ENCODE peak calls at places on chromosome 22, in five cellular contexts. One of them, this sample, is unnamed.

GRCh38 chr22:34850010-34850409 is 215.9 kb upstream of the ISX start:
- DNase-seq in H1: no peak
- DNase-seq in fibroblast of lung: no peak
- DNase-seq in GM23338: no peak
- DNase-seq in PC-9: no peak
- DNase-seq in this sample: no peak

GRCh38 chr22:20068640-20069039 is 11.4 kb upstream of the DGCR8 start:
- DNase-seq in H1: no peak
- DNase-seq in fibroblast of lung: no peak
- DNase-seq in GM23338: no peak
- DNase-seq in PC-9: no peak
- DNase-seq in this sample: no peak

GRCh38 chr22:43624144-43624998 is 187.7 kb downstream of the EFCAB6 start:
- DNase-seq in H1: no peak
- DNase-seq in fibroblast of lung: no peak
- DNase-seq in GM23338: no peak
- DNase-seq in PC-9: no peak
- DNase-seq in this sample: no peak

GRCh38 chr22:24060375-24060788 is 49.3 kb downstream of the CABIN1 start:
- DNase-seq in H1: no peak
- DNase-seq in fibroblast of lung: peak; percentile 90
- DNase-seq in GM23338: no peak
- DNase-seq in PC-9: no peak
- DNase-seq in this sample: peak; percentile 44

GRCh38 chr22:47158457-47158856 is 396.0 kb downstream of the TBC1D22A start:
- DNase-seq in H1: no peak
- DNase-seq in fibroblast of lung: no peak
- DNase-seq in GM23338: no peak
- DNase-seq in PC-9: no peak
- DNase-seq in this sample: no peak

GRCh38 chr22:18111759-18112330 is 1.2 kb downstream of the TUBA8 start:
- DNase-seq in H1: peak; percentile 51
- DNase-seq in fibroblast of lung: no peak
- DNase-seq in GM23338: no peak
- DNase-seq in PC-9: no peak
- DNase-seq in this sample: no peak

GRCh38 chr22:25183959-25184619 is 15.6 kb upstream of the CRYBB3 start:
- DNase-seq in H1: no peak
- DNase-seq in fibroblast of lung: no peak
- DNase-seq in GM23338: no peak
- DNase-seq in PC-9: no peak
- DNase-seq in this sample: no peak

GRCh38 chr22:43399980-43400358 is 11.8 kb upstream of the MPPED1 start:
- DNase-seq in H1: no peak
- DNase-seq in fibroblast of lung: no peak
- DNase-seq in GM23338: no peak
- DNase-seq in PC-9: no peak
- DNase-seq in this sample: no peak

GRCh38 chr22:48523761-48524160 is 1303.9 kb downstream of the BRD1 start:
- DNase-seq in H1: no peak
- DNase-seq in fibroblast of lung: no peak
- DNase-seq in GM23338: no peak
- DNase-seq in PC-9: no peak
- DNase-seq in this sample: no peak

GRCh38 chr22:19522881-19523239 is 1.4 kb downstream of the CLDN5 start:
- DNase-seq in H1: no peak
- DNase-seq in fibroblast of lung: no peak
- DNase-seq in GM23338: no peak
- DNase-seq in PC-9: no peak
- DNase-seq in this sample: no peak

GRCh38 chr22:28268845-28269244 is 349.8 kb upstream of the PITPNB start:
- DNase-seq in H1: no peak
- DNase-seq in fibroblast of lung: no peak
- DNase-seq in GM23338: no peak
- DNase-seq in PC-9: no peak
- DNase-seq in this sample: no peak

GRCh38 chr22:44120314-44120704 is 60.4 kb upstream of the PARVG start:
- DNase-seq in H1: no peak
- DNase-seq in fibroblast of lung: no peak
- DNase-seq in GM23338: no peak
- DNase-seq in PC-9: no peak
- DNase-seq in this sample: no peak

GRCh38 chr22:20868225-20868944 is 9.6 kb downstream of the SNAP29 start:
- DNase-seq in H1: no peak
- DNase-seq in fibroblast of lung: peak; percentile 52
- DNase-seq in GM23338: no peak
- DNase-seq in PC-9: no peak
- DNase-seq in this sample: no peak

GRCh38 chr22:17827466-17827865 is 53.2 kb upstream of the BID start:
- DNase-seq in H1: no peak
- DNase-seq in fibroblast of lung: no peak
- DNase-seq in GM23338: no peak
- DNase-seq in PC-9: no peak
- DNase-seq in this sample: no peak

GRCh38 chr22:23217171-23218052 is 37.1 kb downstream of the BCR start:
- DNase-seq in H1: no peak
- DNase-seq in fibroblast of lung: no peak
- DNase-seq in GM23338: no peak
- DNase-seq in PC-9: no peak
- DNase-seq in this sample: no peak

GRCh38 chr22:43812149-43812842 is at the start of gene EFCAB6:
- DNase-seq in H1: peak; percentile 93
- DNase-seq in fibroblast of lung: peak; percentile 94
- DNase-seq in GM23338: peak; percentile 99
- DNase-seq in PC-9: peak; percentile 88
- DNase-seq in this sample: peak; percentile 87

GRCh38 chr22:50481045-50481439 is 301 bp upstream of the ADM2 start:
- DNase-seq in H1: peak; percentile 67
- DNase-seq in fibroblast of lung: no peak
- DNase-seq in GM23338: peak; percentile 57
- DNase-seq in PC-9: no peak
- DNase-seq in this sample: no peak

GRCh38 chr22:17411213-17411612 is 42.0 kb downstream of the CECR2 start:
- DNase-seq in H1: no peak
- DNase-seq in fibroblast of lung: peak; percentile 74
- DNase-seq in GM23338: no peak
- DNase-seq in PC-9: no peak
- DNase-seq in this sample: no peak

GRCh38 chr22:43592470-43592869 is 180.7 kb downstream of the MPPED1 start:
- DNase-seq in H1: peak; percentile 63
- DNase-seq in fibroblast of lung: no peak
- DNase-seq in GM23338: peak; percentile 73
- DNase-seq in PC-9: no peak
- DNase-seq in this sample: no peak

GRCh38 chr22:27850000-27850465 is 48.5 kb upstream of the MN1 start:
- DNase-seq in H1: peak; percentile 42
- DNase-seq in fibroblast of lung: no peak
- DNase-seq in GM23338: peak; percentile 47
- DNase-seq in PC-9: no peak
- DNase-seq in this sample: no peak

GRCh38 chr22:47534150-47535133 is 772.0 kb downstream of the TBC1D22A start:
- DNase-seq in H1: no peak
- DNase-seq in fibroblast of lung: peak; percentile 88
- DNase-seq in GM23338: no peak
- DNase-seq in PC-9: no peak
- DNase-seq in this sample: no peak

GRCh38 chr22:20000246-20001081 is 16.2 kb downstream of the ARVCF start:
- DNase-seq in H1: no peak
- DNase-seq in fibroblast of lung: no peak
- DNase-seq in GM23338: peak; percentile 30
- DNase-seq in PC-9: no peak
- DNase-seq in this sample: no peak

GRCh38 chr22:23147632-23148387 is 2.5 kb downstream of the RAB36 start:
- DNase-seq in H1: no peak
- DNase-seq in fibroblast of lung: peak; percentile 80
- DNase-seq in GM23338: no peak
- DNase-seq in PC-9: peak; percentile 22
- DNase-seq in this sample: peak; percentile 56

GRCh38 chr22:19111140-19111539 is 11.1 kb downstream of the DGCR2 start:
- DNase-seq in H1: no peak
- DNase-seq in fibroblast of lung: no peak
- DNase-seq in GM23338: peak; percentile 60
- DNase-seq in PC-9: no peak
- DNase-seq in this sample: no peak

GRCh38 chr22:43923631-43924548 is at the start of gene PNPLA3:
- DNase-seq in H1: peak; percentile 98
- DNase-seq in fibroblast of lung: peak; percentile 86
- DNase-seq in GM23338: peak; percentile 98
- DNase-seq in PC-9: peak; percentile 92
- DNase-seq in this sample: peak; percentile 80

GRCh38 chr22:23769321-23769965 is 1.7 kb upstream of the CHCHD10 start:
- DNase-seq in H1: no peak
- DNase-seq in fibroblast of lung: no peak
- DNase-seq in GM23338: no peak
- DNase-seq in PC-9: no peak
- DNase-seq in this sample: no peak

DNA sequence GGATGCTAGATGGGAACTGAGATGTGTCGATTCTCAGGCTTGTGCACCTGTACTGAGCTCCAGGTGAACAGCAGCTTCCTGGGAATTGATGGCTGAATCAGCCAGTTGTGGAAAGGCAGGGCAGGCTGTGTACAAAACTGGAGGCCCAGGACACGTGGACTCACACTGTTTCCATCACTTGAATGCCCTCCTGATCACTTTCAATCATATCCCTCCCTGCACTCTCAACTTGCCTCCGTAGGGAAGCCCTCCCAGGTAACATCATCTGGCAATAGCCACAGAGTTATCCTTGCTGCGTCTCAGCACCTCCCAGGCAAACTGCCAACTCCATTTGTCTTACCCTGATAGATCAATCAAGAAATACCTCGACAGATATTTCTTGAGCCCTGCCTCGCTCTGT is 10.1 kb downstream of the FAM83F start:
- DNase-seq in H1: no peak
- DNase-seq in fibroblast of lung: no peak
- DNase-seq in GM23338: no peak
- DNase-seq in PC-9: no peak
- DNase-seq in this sample: no peak
- H3K79me2 ChIP-seq in H1: peaks cover 3% of the 10 kb centered on the region
- H3K79me2 ChIP-seq in fibroblast of lung: no peaks in the 10 kb centered on the region
- H3K79me2 ChIP-seq in GM23338: peaks cover 56% of the 10 kb centered on the region
- H3K79me2 ChIP-seq in PC-9: no peaks in the 10 kb centered on the region
- H3K79me2 ChIP-seq in this sample: peaks cover 97% of the 10 kb centered on the region

GRCh38 chr22:37803195-37803635 is 4.5 kb upstream of the GCAT start:
- DNase-seq in H1: no peak
- DNase-seq in fibroblast of lung: no peak
- DNase-seq in GM23338: peak; percentile 79
- DNase-seq in PC-9: no peak
- DNase-seq in this sample: no peak
- H3K4me3 ChIP-seq in H1: peak overlapping the region; percentile 91
- H3K4me3 ChIP-seq in fibroblast of lung: peak overlapping the region; percentile 61
- H3K4me3 ChIP-seq in GM23338: peak overlapping the region; percentile 86
- H3K4me3 ChIP-seq in PC-9: peak overlapping the region; percentile 99
- H3K4me3 ChIP-seq in this sample: no peak overlapping the region

GRCh38 chr22:26656896-26657851 is at the start of gene MIAT:
- DNase-seq in H1: peak; percentile 87
- DNase-seq in fibroblast of lung: no peak
- DNase-seq in GM23338: peak; percentile 90
- DNase-seq in PC-9: no peak
- DNase-seq in this sample: no peak
- TF ChIP-seq EZH2 in H1: no peak
- TF ChIP-seq EZH2 in fibroblast of lung: peak; percentile 81
- TF ChIP-seq EZH2 in GM23338: no peak
- TF ChIP-seq EZH2 in PC-9: no peak
- TF ChIP-seq EZH2 in this sample: peak; percentile 89

DNA sequence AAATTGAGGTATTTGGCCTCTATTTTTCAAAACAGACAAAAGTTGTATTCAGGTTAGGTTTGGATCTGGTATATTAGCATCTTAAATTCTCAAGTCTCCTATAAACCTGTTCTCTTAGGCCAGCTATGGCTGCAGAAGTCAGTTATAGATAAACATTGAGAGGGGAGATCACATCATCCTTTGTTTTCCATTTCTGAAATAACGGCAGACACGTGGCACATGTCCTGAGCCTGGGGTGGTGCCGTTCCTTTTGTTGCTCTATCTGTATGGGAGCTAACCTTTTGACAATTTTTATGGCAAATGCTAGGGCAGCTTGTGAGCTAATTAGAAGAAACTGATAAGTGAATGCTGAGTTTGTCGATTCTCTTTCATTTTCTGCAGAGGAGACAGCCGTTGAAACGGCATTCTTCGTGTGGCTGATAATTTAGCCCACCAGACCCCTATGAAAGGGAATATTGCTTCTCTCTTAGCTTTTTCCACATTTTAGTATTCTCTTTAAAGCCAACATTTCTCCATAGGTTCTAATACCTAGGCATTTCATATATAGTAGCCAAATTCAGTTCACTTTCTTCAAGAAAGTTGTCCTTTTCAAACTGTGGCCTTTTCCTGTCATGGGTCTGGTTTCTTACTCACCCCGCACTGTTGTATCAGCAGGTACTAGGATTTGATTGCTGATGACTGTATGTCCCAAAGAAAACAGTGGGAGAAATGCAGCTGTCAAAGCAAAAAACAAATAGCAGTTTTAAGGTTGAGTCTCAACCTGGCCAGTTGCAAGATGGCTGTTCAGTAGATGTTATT is 26.1 kb downstream of the NF2 start:
- DNase-seq in H1: no peak
- DNase-seq in fibroblast of lung: no peak
- DNase-seq in GM23338: no peak
- DNase-seq in PC-9: no peak
- DNase-seq in this sample: no peak
- H3K79me2 ChIP-seq in H1: peaks cover 2% of the 10 kb centered on the region
- H3K79me2 ChIP-seq in fibroblast of lung: peaks cover 69% of the 10 kb centered on the region
- H3K79me2 ChIP-seq in GM23338: peaks cover 73% of the 10 kb centered on the region
- H3K79me2 ChIP-seq in PC-9: peaks cover 98% of the 10 kb centered on the region
- H3K79me2 ChIP-seq in this sample: peaks cover 100% of the 10 kb centered on the region

GRCh38 chr22:41561788-41562187 is 978 bp downstream of the CSDC2 start:
- DNase-seq in H1: no peak
- DNase-seq in fibroblast of lung: no peak
- DNase-seq in GM23338: no peak
- DNase-seq in PC-9: no peak
- DNase-seq in this sample: no peak

GRCh38 chr22:41561335-41561734 is 525 bp downstream of the CSDC2 start:
- DNase-seq in H1: peak; percentile 57
- DNase-seq in fibroblast of lung: no peak
- DNase-seq in GM23338: peak; percentile 47
- DNase-seq in PC-9: no peak
- DNase-seq in this sample: no peak

GRCh38 chr22:41562461-41562860 is 1.7 kb downstream of the CSDC2 start:
- DNase-seq in H1: no peak
- DNase-seq in fibroblast of lung: no peak
- DNase-seq in GM23338: no peak
- DNase-seq in PC-9: no peak
- DNase-seq in this sample: no peak

GRCh38 chr22:41557401-41558240 is 3.2 kb upstream of the CSDC2 start:
- DNase-seq in H1: peak; percentile 58
- DNase-seq in fibroblast of lung: peak; percentile 98
- DNase-seq in GM23338: peak; percentile 57
- DNase-seq in PC-9: no peak
- DNase-seq in this sample: peak; percentile 73

DNA sequence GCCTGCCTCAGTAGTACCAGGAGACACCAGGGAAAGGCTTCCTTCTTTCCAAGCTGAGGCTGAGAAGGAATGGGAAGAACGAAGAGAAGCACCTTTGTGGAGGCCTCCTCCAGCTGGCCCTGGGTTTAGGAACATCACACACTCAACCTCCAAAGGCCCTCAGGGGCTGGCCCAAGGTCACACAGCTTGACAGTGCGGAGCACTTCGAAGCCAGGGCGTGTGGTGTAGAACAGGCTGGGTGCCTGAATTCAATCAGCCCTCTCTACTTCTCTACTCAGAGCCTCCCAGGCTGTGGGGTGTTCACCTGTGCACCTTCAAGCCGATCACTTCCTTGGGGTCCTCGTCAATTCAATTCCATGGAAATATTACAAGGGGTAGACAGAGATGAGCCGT is 719 bp upstream of the CSDC2 start:
- DNase-seq in H1: no peak
- DNase-seq in fibroblast of lung: no peak
- DNase-seq in GM23338: no peak
- DNase-seq in PC-9: no peak
- DNase-seq in this sample: no peak
- H3K4me3 ChIP-seq in H1: no peak overlapping the region
- H3K4me3 ChIP-seq in fibroblast of lung: peak overlapping the region; percentile 62
- H3K4me3 ChIP-seq in GM23338: no peak overlapping the region
- H3K4me3 ChIP-seq in PC-9: no peak overlapping the region
- H3K4me3 ChIP-seq in this sample: no peak overlapping the region

This sample was measured in mammary epithelial cell.